ENCODE peak calls at places on chromosomes 13 and 19, in seven cellular contexts. N, M, T, B, W, O and E are unnamed samples.

GRCh38 chr19:41219924-41220567 is 1.0 kb downstream of the AXL start:
- DNase-seq in N (peak), M (peak), T (peak), B (no peak), W (no peak), O (no peak), E (peak)

GRCh38 chr19:47284324-47284899 is 9.7 kb downstream of the INAFM1 start:
- DNase-seq in N (no peak), M (no peak), T (no peak), B (no peak), W (peak), O (no peak), E (no peak)

GRCh38 chr13:80374453-80374852 is 33.5 kb upstream of the SPRY2 start:
- DNase-seq in N (no peak), M (peak), T (no peak), B (no peak), W (no peak), O (no peak), E (no peak)

GRCh38 chr13:41196620-41197019 is 2.3 kb upstream of the KBTBD7 start:
- DNase-seq in N (no peak), M (no peak), T (no peak), B (no peak), W (no peak), O (no peak), E (no peak)

GRCh38 chr13:27915301-27916207 is 4.2 kb upstream of the PDX1 start:
- DNase-seq in N (no peak), M (no peak), T (no peak), B (no peak), W (no peak), O (peak), E (no peak)

GRCh38 chr13:29548722-29549446 is 46.6 kb downstream of the SLC7A1 start:
- DNase-seq in N (no peak), M (no peak), T (no peak), B (no peak), W (no peak), O (no peak), E (no peak)

GRCh38 chr19:41621654-41622053 is 5.2 kb downstream of the CEACAM4 start:
- DNase-seq in N (no peak), M (no peak), T (no peak), B (no peak), W (no peak), O (no peak), E (no peak)

GRCh38 chr13:83221813-83222241 is 660.4 kb downstream of the SLITRK1 start:
- DNase-seq in N (no peak), M (no peak), T (no peak), B (no peak), W (no peak), O (no peak), E (no peak)

GRCh38 chr13:81493144-81493543 is 1152.2 kb upstream of the SPRY2 start:
- DNase-seq in N (no peak), M (no peak), T (no peak), B (no peak), W (no peak), O (no peak), E (no peak)

GRCh38 chr19:28074773-28075172 is 1138.2 kb downstream of the UQCRFS1 start:
- DNase-seq in N (no peak), M (no peak), T (no peak), B (no peak), W (no peak), O (no peak), E (no peak)

GRCh38 chr19:53092723-53093122 is 10.5 kb downstream of the ZNF160 start:
- DNase-seq in N (no peak), M (no peak), T (no peak), B (no peak), W (no peak), O (no peak), E (no peak)

GRCh38 chr13:114319441-114319871 is 5.2 kb downstream of the CHAMP1 start:
- DNase-seq in N (no peak), M (no peak), T (no peak), B (no peak), W (no peak), O (no peak), E (no peak)

GRCh38 chr19:9847087-9847671 is 12.1 kb downstream of the PIN1 start:
- DNase-seq in N (peak), M (peak), T (no peak), B (peak), W (peak), O (peak), E (no peak)

GRCh38 chr19:12970070-12970820 is 869 bp downstream of the DAND5 start:
- DNase-seq in N (no peak), M (no peak), T (no peak), B (no peak), W (peak), O (no peak), E (no peak)

GRCh38 chr19:16285769-16286564 is 38.7 kb upstream of the KLF2 start:
- DNase-seq in N (no peak), M (no peak), T (no peak), B (no peak), W (no peak), O (no peak), E (no peak)

GRCh38 chr13:113211774-113212173 is 2.4 kb downstream of the CUL4A start:
- DNase-seq in N (no peak), M (no peak), T (no peak), B (no peak), W (no peak), O (no peak), E (no peak)

GRCh38 chr19:5403968-5404640 is 51.1 kb upstream of the ZNRF4 start:
- DNase-seq in N (peak), M (no peak), T (no peak), B (peak), W (no peak), O (no peak), E (peak)

GRCh38 chr13:46075811-46076210 is 23.3 kb upstream of the ZC3H13 start:
- DNase-seq in N (no peak), M (no peak), T (no peak), B (no peak), W (no peak), O (no peak), E (no peak)

GRCh38 chr13:95793018-95793555 is 116.1 kb downstream of the DNAJC3 start:
- DNase-seq in N (no peak), M (no peak), T (no peak), B (no peak), W (no peak), O (no peak), E (no peak)

DNA sequence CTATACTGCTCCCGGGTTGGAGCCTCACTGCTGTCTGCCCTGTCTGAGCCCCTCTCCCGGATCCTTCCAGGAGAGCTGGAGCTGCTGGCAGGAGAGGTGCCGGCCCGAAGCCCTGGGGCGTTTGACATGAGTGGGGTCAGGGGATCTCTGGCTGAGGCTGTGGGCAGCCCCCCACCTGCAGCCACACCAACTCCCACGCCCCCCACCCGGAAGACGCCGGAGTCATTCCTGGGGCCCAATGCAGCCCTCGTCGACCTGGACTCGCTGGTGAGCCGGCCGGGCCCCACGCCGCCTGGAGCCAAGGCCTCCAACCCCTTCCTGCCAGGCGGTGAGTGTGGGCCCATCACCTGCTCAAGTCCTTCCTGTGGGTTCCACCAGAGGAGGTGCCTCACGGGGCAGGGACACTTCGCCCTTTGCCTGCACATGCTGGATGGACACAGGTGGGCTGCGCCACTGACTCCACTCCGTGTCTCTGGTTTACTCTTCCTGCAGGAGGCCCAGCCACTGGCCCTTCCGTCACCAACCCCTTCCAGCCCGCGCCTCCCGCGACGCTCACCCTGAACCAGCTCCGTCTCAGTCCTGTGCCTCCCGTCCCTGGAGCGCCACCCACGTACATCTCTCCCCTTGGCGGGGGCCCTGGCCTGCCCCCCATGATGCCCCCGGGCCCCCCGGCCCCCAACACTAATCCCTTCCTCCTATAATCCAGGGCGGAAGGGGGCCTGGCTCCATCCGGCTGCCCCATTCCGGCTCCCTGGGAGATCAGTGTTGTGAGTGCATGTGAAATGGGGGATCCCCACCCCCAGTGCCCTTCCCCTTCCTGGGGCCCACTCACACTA is 19.8 kb downstream of the EPN1 start:
- DNase-seq in N (no peak), M (peak), T (no peak), B (no peak), W (no peak), O (no peak), E (peak)
- H3K27ac ChIP-seq in N (peak), M (no peak), T (no peak), B (no peak), W (no peak), O (no peak), E (no peak)

DNA sequence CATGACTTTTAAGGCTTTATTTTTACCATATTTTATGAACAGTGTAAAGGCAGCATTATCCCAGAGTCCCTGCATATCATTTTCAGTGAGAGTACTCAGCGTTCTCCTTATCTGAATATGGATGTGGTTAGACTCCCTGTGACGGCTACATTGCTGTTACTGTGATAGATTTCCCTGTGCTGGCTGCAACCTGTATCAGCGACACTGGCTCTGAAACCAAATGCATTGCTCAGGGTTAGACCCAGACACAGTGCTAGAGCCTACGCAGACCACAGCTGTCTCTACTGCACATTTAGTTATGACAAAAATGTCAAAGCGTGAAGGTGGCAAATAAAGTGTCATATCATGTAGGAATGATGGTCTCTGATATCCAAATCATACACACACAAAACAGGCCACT is 138.0 kb downstream of the ENOX1 start:
- DNase-seq in N (no peak), M (no peak), T (no peak), B (no peak), W (peak), O (no peak), E (no peak)
- TF ChIP-seq EP300 in N (no peak), M (no peak), T (no peak), B (no peak), W (no peak), O (no peak), E (no peak)

DNA sequence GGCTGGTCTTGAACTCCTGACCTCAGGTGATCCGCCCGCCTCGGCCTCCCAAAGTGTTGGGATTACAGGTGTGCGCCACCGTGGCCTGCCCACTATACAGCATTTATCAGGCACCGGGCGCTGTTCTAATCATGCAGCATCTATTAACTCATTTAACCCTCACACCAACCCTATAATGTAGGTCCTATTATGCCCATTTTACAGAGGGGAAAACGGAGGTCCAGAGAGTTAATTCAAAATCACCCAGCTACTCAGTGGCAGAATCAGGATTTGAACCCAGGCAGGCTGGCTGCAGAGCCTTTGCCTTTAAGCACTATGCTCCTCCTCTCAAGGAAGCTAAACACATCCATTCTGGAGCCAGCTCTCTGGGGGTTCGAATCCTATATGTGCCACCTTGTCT is 54.3 kb downstream of the MAP4K1 start:
- DNase-seq in N (no peak), M (no peak), T (no peak), B (no peak), W (no peak), O (no peak), E (no peak)
- TF ChIP-seq POLR2AphosphoS5 in N (no peak), M (no peak), T (no peak), B (no peak), W (no peak), O (no peak), E (no peak)

GRCh38 chr19:58453743-58454142 is 2.3 kb downstream of the ZNF324B start:
- DNase-seq in N (no peak), M (no peak), T (no peak), B (no peak), W (no peak), O (no peak), E (no peak)
- H3K27ac ChIP-seq in N (no peak), M (no peak), T (no peak), B (no peak), W (no peak), O (no peak), E (no peak)

GRCh38 chr19:50489461-50490011 is 12.9 kb upstream of the GARIN5A start:
- DNase-seq in N (no peak), M (peak), T (no peak), B (no peak), W (no peak), O (no peak), E (no peak)
- TF ChIP-seq EP300 in N (no peak), M (no peak), T (no peak), B (no peak), W (no peak), O (no peak), E (no peak)

DNA sequence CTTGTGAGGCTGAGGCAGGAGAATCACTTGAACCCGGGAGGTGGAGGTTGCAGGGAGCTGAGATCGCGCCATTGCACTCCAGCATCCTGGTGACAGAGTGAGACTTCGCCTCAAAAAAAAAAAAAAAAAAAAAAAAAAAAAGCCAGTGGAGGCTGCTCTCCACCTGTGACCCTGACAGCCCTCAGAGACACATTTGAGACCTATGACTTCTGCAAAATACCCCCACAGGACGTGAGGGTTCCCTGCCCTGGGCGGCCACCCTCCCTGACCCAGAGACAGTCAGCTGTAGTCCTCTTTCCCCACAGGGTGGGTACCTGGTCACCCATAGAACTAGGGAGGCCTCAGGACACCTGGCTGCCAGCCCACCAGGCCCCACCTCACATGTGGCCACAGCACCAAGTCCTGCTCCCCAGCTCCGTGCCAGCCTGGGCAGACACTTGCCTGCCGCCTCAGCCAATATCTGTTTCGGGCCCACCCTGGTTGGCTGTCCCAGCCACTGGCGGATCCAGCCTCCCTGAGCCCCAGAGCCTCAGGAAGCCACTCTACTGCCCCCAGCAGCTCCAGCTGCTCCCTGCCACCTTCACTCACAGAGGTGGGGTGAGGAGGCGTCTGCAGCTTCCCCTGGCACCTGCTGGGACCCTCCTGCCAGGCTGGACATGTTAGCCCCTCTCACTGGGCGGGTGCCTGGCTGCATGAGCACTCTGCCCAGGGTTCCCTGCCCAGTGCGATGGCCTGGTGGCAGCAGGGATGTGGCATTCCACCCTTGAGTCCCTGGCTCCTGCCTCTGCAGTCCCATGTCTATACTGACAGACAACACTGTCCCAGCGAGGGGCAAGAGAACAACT is 7.0 kb downstream of the MKNK2 start:
- DNase-seq in N (no peak), M (peak), T (peak), B (no peak), W (no peak), O (no peak), E (peak)
- TF ChIP-seq POLR2AphosphoS5 in N (no peak), M (no peak), T (no peak), B (no peak), W (no peak), O (no peak), E (no peak)

GRCh38 chr13:23579072-23579885 is 9.1 kb downstream of the TNFRSF19 start:
- DNase-seq in N (peak), M (peak), T (peak), B (peak), W (peak), O (peak), E (peak)
- H3K27ac ChIP-seq in N (peak), M (peak), T (peak), B (peak), W (peak), O (peak), E (peak)

DNA sequence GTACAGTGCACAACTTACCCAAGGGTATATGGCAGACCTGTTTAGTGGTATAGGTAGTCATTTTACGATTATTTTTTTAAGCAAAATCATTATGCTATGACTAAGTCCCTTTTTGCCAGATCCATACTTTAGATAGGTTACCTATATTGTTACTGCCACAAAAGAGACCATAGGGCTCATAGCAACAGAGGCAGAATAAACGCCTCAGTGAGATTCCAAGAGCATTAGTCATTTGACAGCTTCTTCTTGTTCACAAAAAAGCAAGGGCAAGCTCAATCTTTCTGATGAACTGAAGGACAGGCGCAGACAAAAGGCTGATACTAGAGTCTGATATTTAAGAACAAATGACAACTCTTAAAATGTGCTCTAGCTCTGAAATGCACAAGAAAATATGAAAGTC is 187.4 kb downstream of the EFNB2 start:
- DNase-seq in N (no peak), M (no peak), T (no peak), B (no peak), W (no peak), O (no peak), E (no peak)
- TF ChIP-seq EP300 in N (no peak), M (no peak), T (no peak), B (no peak), W (peak), O (no peak), E (no peak)

GRCh38 chr19:39937792-39938191 is 3.4 kb upstream of the FCGBP start:
- DNase-seq in N (no peak), M (no peak), T (no peak), B (no peak), W (no peak), O (no peak), E (no peak)

GRCh38 chr19:39940221-39940833 is 5.9 kb upstream of the FCGBP start:
- DNase-seq in N (no peak), M (no peak), T (no peak), B (no peak), W (no peak), O (no peak), E (no peak)

GRCh38 chr19:39943586-39943985 is 9.2 kb upstream of the FCGBP start:
- DNase-seq in N (peak), M (no peak), T (no peak), B (peak), W (no peak), O (no peak), E (no peak)

GRCh38 chr19:39941151-39941550 is 6.7 kb upstream of the FCGBP start:
- DNase-seq in N (no peak), M (no peak), T (no peak), B (peak), W (no peak), O (peak), E (no peak)

DNA sequence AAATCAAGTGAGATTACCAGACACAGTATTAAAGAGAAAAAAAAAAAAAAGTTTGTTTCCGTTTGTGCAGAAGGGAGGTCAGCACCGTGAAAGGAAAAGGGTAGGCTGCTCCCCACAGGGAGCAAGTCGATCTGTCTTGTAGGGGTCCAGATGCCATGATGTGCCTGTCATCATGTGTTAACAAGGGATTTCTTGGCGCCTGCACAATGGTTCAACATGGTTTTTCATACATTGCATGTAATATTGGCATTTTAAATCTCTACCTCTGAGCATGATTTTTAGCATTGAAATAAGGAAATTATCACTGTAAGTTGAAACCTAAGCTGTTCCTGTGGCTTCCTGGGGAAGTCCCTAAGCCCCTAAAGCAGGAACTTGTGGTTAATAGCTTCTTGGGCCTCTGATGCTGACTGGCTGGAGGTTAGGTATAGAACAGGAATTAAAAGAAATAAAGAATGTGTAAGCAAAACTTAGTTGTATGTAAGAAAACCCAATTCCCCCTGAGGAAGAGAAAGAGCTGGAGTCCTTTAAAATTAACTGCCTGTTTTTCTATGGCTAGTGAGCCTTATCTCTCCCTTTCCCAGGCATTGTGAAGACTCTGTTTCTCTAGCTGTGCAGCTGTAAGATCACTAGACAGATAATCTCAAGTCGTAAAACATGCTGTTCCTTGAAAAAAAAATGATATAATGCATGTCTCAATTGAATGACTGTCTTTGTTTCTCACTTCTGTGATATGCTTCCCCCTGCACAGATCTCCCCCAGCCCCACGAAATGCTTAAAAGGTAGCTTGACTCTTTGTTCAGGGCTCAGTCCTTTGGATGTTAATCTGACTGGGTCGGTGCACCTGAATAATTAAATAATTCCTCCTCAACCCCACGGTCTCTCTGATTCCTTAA is 7.4 kb upstream of the FCGBP start:
- DNase-seq in N (peak), M (no peak), T (no peak), B (peak), W (no peak), O (peak), E (no peak)
- TF ChIP-seq POLR2AphosphoS5 in N (no peak), M (no peak), T (no peak), B (no peak), W (no peak), O (no peak), E (no peak)

GRCh38 chr19:8340341-8341096 is 2.5 kb downstream of the KANK3 start:
- DNase-seq in N (peak), M (peak), T (no peak), B (peak), W (peak), O (peak), E (peak)
- H3K27ac ChIP-seq in N (no peak), M (peak), T (no peak), B (peak), W (no peak), O (peak), E (peak)